ENCODE peak calls at places on chromosomes 13 and 19, in eight cellular contexts. I, A, C, Y, F, K, U and D are unnamed samples.
A peak's percentile ranks its signal among the peaks of the same experiment; 100 is the strongest.

GRCh38 chr19:32928806-32929205 is 43.0 kb downstream of the CEP89 start:
- DNase-seq in K (no peak), F (no peak), A (peak; percentile 50), Y (no peak), U (no peak), I (no peak), C (no peak), D (no peak)

GRCh38 chr19:53538378-53539109 is 599 bp downstream of the ZNF331 start:
- DNase-seq in C (no peak), K (no peak), U (no peak), F (no peak), A (no peak), Y (no peak), I (peak; percentile 13), D (no peak)

GRCh38 chr19:18291590-18292459 is 10.4 kb upstream of the JUND start:
- DNase-seq in U (peak; percentile 73), F (no peak), I (peak; percentile 79), A (peak; percentile 47), K (no peak), Y (peak; percentile 89), C (no peak), D (peak; percentile 71)

GRCh38 chr13:112971288-112971643 is 2.3 kb downstream of the MCF2L start:
- DNase-seq in C (no peak), F (no peak), I (no peak), A (no peak), U (no peak), K (no peak), Y (no peak), D (no peak)

GRCh38 chr19:23241433-23241832 is 8.8 kb downstream of the ZNF724 start:
- DNase-seq in C (no peak), A (no peak), K (no peak), I (no peak), U (no peak), Y (no peak), F (no peak), D (no peak)

GRCh38 chr19:40687525-40688016 is 2.9 kb downstream of the NUMBL start:
- DNase-seq in I (peak; percentile 52), U (no peak), K (no peak), F (no peak), Y (peak; percentile 83), C (no peak), A (no peak), D (peak; percentile 73)

GRCh38 chr13:92838786-92839185 is 387.8 kb upstream of the GPC6 start:
- DNase-seq in I (no peak), Y (peak; percentile 83), K (no peak), C (no peak), A (no peak), F (peak; percentile 77), U (no peak), D (peak; percentile 89)

GRCh38 chr19:35427187-35427586 is 20.9 kb upstream of the FFAR2 start:
- DNase-seq in I (peak; percentile 44), Y (no peak), K (no peak), U (no peak), A (no peak), C (no peak), F (no peak), D (no peak)

GRCh38 chr19:2150794-2151338 is 500 bp downstream of the AP3D1 start:
- DNase-seq in A (no peak), C (no peak), I (peak; percentile 32), U (no peak), F (no peak), K (peak; percentile 29), Y (no peak), D (no peak)

GRCh38 chr13:51534075-51534817 is 50.0 kb upstream of the WDFY2 start:
- DNase-seq in U (no peak), F (no peak), K (no peak), I (no peak), Y (no peak), C (no peak), A (no peak), D (no peak)

GRCh38 chr13:47679391-47679790 is 321.7 kb downstream of the SUCLA2 start:
- DNase-seq in I (no peak), Y (peak; percentile 66), F (no peak), U (no peak), K (no peak), C (no peak), A (no peak), D (peak; percentile 52)

GRCh38 chr13:73810647-73811046 is 323.6 kb downstream of the KLF12 start:
- DNase-seq in Y (no peak), F (no peak), C (no peak), A (no peak), I (no peak), K (no peak), U (no peak), D (no peak)

GRCh38 chr13:80436571-80437169 is 95.7 kb upstream of the SPRY2 start:
- DNase-seq in A (no peak), U (no peak), C (no peak), Y (peak; percentile 74), F (no peak), I (no peak), K (no peak), D (peak; percentile 94)

GRCh38 chr19:16637535-16637934 is 9.5 kb upstream of the MED26 start:
- DNase-seq in Y (no peak), F (no peak), C (no peak), U (no peak), K (no peak), I (no peak), A (no peak), D (peak; percentile 28)

GRCh38 chr19:44603201-44603945 is 10.0 kb upstream of the IGSF23 start:
- DNase-seq in Y (peak; percentile 85), U (no peak), C (no peak), K (no peak), I (no peak), F (peak; percentile 98), A (no peak), D (peak; percentile 93)

GRCh38 chr19:2863818-2864217 is 3.3 kb upstream of the ZNF556 start:
- DNase-seq in A (no peak), U (no peak), F (no peak), Y (no peak), C (no peak), I (no peak), K (no peak), D (no peak)

GRCh38 chr19:934865-935422 is 9.1 kb downstream of the ARID3A start:
- DNase-seq in I (peak; percentile 99), F (no peak), C (no peak), Y (peak; percentile 93), U (no peak), A (peak; percentile 92), K (no peak), D (peak; percentile 64)

GRCh38 chr13:91079190-91079589 is 268.3 kb upstream of the MIR17HG start:
- DNase-seq in U (no peak), F (no peak), K (no peak), Y (no peak), A (no peak), C (no peak), I (no peak), D (no peak)

GRCh38 chr13:112452380-112453206 is 76.4 kb downstream of the SPACA7 start:
- DNase-seq in F (no peak), Y (no peak), C (no peak), K (no peak), U (no peak), I (no peak), A (no peak), D (no peak)